ENCODE peak calls at places on chromosomes 11 and 22, in seven cellular contexts. W, H, Z, E, C, U and D are unnamed samples.

GRCh38 chr22:33044059-33044458 is 14.1 kb downstream of the SYN3 start:
- DNase-seq in W (no peak), H (no peak), Z (no peak), U (no peak), E (no peak), C (no peak), D (no peak)

GRCh38 chr22:19766506-19767426 is 6.2 kb downstream of the TBX1 start:
- DNase-seq in U (no peak), W (no peak), C (no peak), E (peak), Z (peak), H (no peak), D (no peak)

GRCh38 chr11:103494491-103494890 is 385.3 kb downstream of the DYNC2H1 start:
- DNase-seq in Z (no peak), H (no peak), E (no peak), W (no peak), U (no peak), C (peak), D (peak)

GRCh38 chr11:34263462-34264186 is 94.2 kb downstream of the ABTB2 start:
- DNase-seq in Z (peak), C (peak), W (no peak), E (peak), U (peak), H (no peak), D (peak)

GRCh38 chr22:36865346-36865745 is 4.5 kb downstream of the NCF4 start:
- DNase-seq in U (no peak), C (no peak), H (no peak), Z (peak), E (no peak), W (no peak), D (no peak)

GRCh38 chr11:65427691-65428577 is 5.3 kb downstream of the NEAT1 start:
- DNase-seq in C (peak), W (no peak), H (no peak), U (peak), E (no peak), Z (peak), D (peak)

GRCh38 chr11:7671807-7672206 is 1.5 kb downstream of the CYB5R2 start:
- DNase-seq in H (no peak), C (no peak), E (no peak), U (no peak), Z (no peak), W (peak), D (no peak)

GRCh38 chr11:112844530-112844929 is 116.7 kb upstream of the NCAM1 start:
- DNase-seq in W (no peak), U (peak), E (no peak), Z (no peak), C (no peak), H (peak), D (peak)

GRCh38 chr22:20128902-20129746 is 2.5 kb upstream of the ZDHHC8 start:
- DNase-seq in E (no peak), H (no peak), Z (peak), C (peak), W (no peak), U (no peak), D (peak)

GRCh38 chr11:25734592-25735211 is 597.2 kb upstream of the ANO3 start:
- DNase-seq in W (no peak), E (no peak), U (no peak), Z (peak), C (peak), H (no peak), D (no peak)

GRCh38 chr11:75159081-75159953 is 8.4 kb downstream of the SLCO2B1 start:
- DNase-seq in W (no peak), C (no peak), U (no peak), Z (no peak), H (no peak), E (no peak), D (no peak)

GRCh38 chr11:119284344-119285157 is 32.4 kb downstream of the MCAM start:
- DNase-seq in H (no peak), Z (peak), W (no peak), E (no peak), U (no peak), C (peak), D (peak)

GRCh38 chr22:35752172-35752832 is 34.6 kb downstream of the APOL5 start:
- DNase-seq in H (no peak), W (no peak), E (no peak), Z (no peak), C (no peak), U (no peak), D (no peak)

GRCh38 chr11:1053121-1053901 is 16.8 kb upstream of the MUC6 start:
- DNase-seq in E (no peak), C (no peak), Z (no peak), H (peak), U (peak), W (no peak), D (peak)

GRCh38 chr11:71395010-71395560 is 53.1 kb downstream of the DHCR7 start:
- DNase-seq in E (no peak), Z (no peak), H (no peak), C (no peak), W (no peak), U (no peak), D (no peak)

GRCh38 chr22:42262964-42263363 is 7.5 kb downstream of the TCF20 start:
- DNase-seq in W (no peak), H (no peak), E (no peak), Z (no peak), C (no peak), U (peak), D (no peak)

GRCh38 chr11:2811206-2812091 is 74.1 kb downstream of the CDKN1C start:
- DNase-seq in Z (no peak), U (no peak), H (no peak), W (no peak), C (no peak), E (no peak), D (no peak)

GRCh38 chr11:132410383-132410782 is 1040.0 kb downstream of the NTM start:
- DNase-seq in U (no peak), W (no peak), C (no peak), H (no peak), E (no peak), Z (no peak), D (no peak)

GRCh38 chr11:61392991-61393595 is 706 bp downstream of the TMEM216 start:
- DNase-seq in Z (no peak), H (no peak), C (peak), U (no peak), W (no peak), E (no peak), D (peak)

GRCh38 chr22:30309981-30310672 is 16.6 kb downstream of the TBC1D10A start:
- DNase-seq in Z (no peak), H (no peak), W (no peak), C (peak), U (peak), E (peak), D (peak)

GRCh38 chr11:112858289-112859023 is 102.8 kb upstream of the NCAM1 start:
- DNase-seq in C (no peak), H (no peak), E (no peak), W (no peak), U (no peak), Z (no peak), D (no peak)

GRCh38 chr11:100646545-100646944 is 40.5 kb upstream of the ARHGAP42 start:
- DNase-seq in Z (no peak), W (no peak), U (no peak), C (no peak), E (no peak), H (no peak), D (no peak)

GRCh38 chr11:8683115-8683807 is 669 bp downstream of the RPL27A start:
- DNase-seq in Z (no peak), U (no peak), H (no peak), W (no peak), E (no peak), C (no peak), D (no peak)

GRCh38 chr22:27686534-27686933 is 115.0 kb downstream of the MN1 start:
- DNase-seq in E (peak), C (peak), W (no peak), Z (peak), H (peak), U (peak), D (peak)

GRCh38 chr22:49348631-49349030 is 479.0 kb downstream of the BRD1 start:
- DNase-seq in U (no peak), E (no peak), W (no peak), H (no peak), Z (no peak), C (no peak), D (no peak)

GRCh38 chr22:43228330-43228729 is 41.4 kb upstream of the TTLL12 start:
- DNase-seq in Z (peak), H (no peak), C (peak), W (no peak), U (no peak), E (no peak), D (peak)

GRCh38 chr22:30238661-30239420 is 7.7 kb downstream of the LIF start:
- DNase-seq in U (peak), E (no peak), H (no peak), Z (peak), W (no peak), C (peak), D (no peak)

GRCh38 chr22:20545681-20546521 is 38.5 kb downstream of the MED15 start:
- DNase-seq in C (no peak), Z (peak), E (no peak), H (no peak), W (no peak), U (no peak), D (no peak)

GRCh38 chr11:101346591-101346990 is 217.0 kb upstream of the PGR start:
- DNase-seq in H (no peak), E (no peak), W (no peak), C (peak), Z (peak), U (no peak), D (peak)

GRCh38 chr11:64306563-64306875 is 1.2 kb downstream of the ESRRA start:
- DNase-seq in H (no peak), C (no peak), Z (no peak), E (no peak), W (no peak), U (no peak), D (no peak)

GRCh38 chr11:1336836-1337646 is 27.6 kb upstream of the TOLLIP start:
- DNase-seq in E (no peak), U (peak), C (no peak), W (no peak), Z (no peak), H (no peak), D (no peak)

GRCh38 chr11:122099345-122100045 is 16.5 kb downstream of the BLID start:
- DNase-seq in Z (peak), U (no peak), H (no peak), E (no peak), C (peak), W (no peak), D (peak)

GRCh38 chr11:2904153-2905052 is 18.8 kb upstream of the CDKN1C start:
- DNase-seq in U (no peak), E (no peak), W (no peak), Z (no peak), C (no peak), H (no peak), D (no peak)

GRCh38 chr11:114478768-114479167 is 39.5 kb downstream of the REXO2 start:
- DNase-seq in C (peak), W (no peak), U (no peak), Z (peak), H (no peak), E (no peak), D (no peak)

GRCh38 chr11:113289341-113290187 is 24.8 kb upstream of the TTC12 start:
- DNase-seq in W (peak), H (peak), C (peak), Z (peak), E (peak), U (peak), D (peak)

GRCh38 chr11:123272565-123272964 is 77.5 kb upstream of the CLMP start:
- DNase-seq in H (no peak), C (no peak), Z (no peak), E (no peak), U (no peak), W (no peak), D (peak)

GRCh38 chr22:46612904-46613605 is 7.1 kb upstream of the GRAMD4 start:
- DNase-seq in Z (no peak), C (no peak), W (no peak), H (no peak), U (no peak), E (no peak), D (no peak)

GRCh38 chr22:46613606-46613997 is 6.6 kb upstream of the GRAMD4 start:
- DNase-seq in E (no peak), U (no peak), W (peak), C (peak), Z (peak), H (no peak), D (no peak)

GRCh38 chr22:46612341-46612903 is 7.8 kb upstream of the GRAMD4 start:
- DNase-seq in H (no peak), U (no peak), W (no peak), C (no peak), E (no peak), Z (no peak), D (no peak)

GRCh38 chr22:46611189-46611588 is 9.0 kb upstream of the GRAMD4 start:
- DNase-seq in W (no peak), C (no peak), H (no peak), Z (no peak), E (no peak), U (no peak), D (no peak)

GRCh38 chr22:46614070-46614931 is 5.9 kb upstream of the GRAMD4 start:
- DNase-seq in Z (no peak), H (no peak), U (no peak), W (peak), E (no peak), C (no peak), D (no peak)
- H3K4me3 ChIP-seq in Z (no peak), H (no peak), U (no peak), W (peak), E (no peak), C (no peak), D (no peak)

DNA sequence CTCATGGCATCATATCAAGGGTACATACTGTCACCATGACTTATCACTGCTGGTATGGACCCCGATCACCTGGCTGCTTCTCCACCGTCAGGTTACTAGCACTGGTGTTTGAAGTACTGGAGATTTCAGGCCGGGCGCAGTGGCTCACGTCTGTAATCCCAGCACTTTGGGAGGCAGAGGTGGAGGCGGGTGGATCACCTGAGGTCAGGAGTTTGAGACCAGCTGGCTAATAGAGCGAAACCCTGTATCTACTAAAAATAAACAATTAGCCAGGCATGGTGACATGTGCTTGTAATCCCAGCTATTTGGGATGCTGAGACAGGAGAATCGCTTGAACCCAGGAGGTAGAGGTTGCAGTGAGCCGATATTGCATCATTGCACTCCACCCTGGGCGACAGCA is 82.4 kb upstream of the ANO1 start:
- DNase-seq in H (no peak), U (no peak), C (no peak), W (no peak), E (no peak), Z (no peak), D (no peak)
- TF ChIP-seq CTCF in H (no peak), U (no peak), C (no peak), W (no peak), E (no peak), Z (no peak), D (no peak)

DNA sequence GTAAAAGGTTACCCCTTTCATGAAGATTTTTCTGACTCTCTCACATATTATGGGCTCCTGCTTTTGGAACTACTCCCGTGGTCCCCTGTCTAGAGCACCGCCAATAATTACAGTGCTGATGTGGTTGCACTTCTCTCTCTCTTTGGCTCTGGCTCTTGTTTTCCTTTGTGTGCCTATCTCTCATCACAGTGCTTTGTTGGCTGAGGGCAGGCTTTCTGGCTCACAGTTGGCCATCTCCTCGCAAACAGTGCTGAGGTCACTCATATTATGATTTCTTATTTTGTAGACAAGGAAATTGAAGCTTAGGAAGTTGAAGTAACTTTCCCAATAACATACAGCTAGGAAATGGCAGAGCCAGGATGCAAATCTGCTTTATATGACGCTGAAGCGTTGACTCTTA is 192.5 kb downstream of the DDX10 start:
- DNase-seq in Z (no peak), E (no peak), W (no peak), U (no peak), H (no peak), C (no peak), D (no peak)
- H3K4me3 ChIP-seq in Z (no peak), E (no peak), W (no peak), U (no peak), H (no peak), C (no peak), D (no peak)

DNA sequence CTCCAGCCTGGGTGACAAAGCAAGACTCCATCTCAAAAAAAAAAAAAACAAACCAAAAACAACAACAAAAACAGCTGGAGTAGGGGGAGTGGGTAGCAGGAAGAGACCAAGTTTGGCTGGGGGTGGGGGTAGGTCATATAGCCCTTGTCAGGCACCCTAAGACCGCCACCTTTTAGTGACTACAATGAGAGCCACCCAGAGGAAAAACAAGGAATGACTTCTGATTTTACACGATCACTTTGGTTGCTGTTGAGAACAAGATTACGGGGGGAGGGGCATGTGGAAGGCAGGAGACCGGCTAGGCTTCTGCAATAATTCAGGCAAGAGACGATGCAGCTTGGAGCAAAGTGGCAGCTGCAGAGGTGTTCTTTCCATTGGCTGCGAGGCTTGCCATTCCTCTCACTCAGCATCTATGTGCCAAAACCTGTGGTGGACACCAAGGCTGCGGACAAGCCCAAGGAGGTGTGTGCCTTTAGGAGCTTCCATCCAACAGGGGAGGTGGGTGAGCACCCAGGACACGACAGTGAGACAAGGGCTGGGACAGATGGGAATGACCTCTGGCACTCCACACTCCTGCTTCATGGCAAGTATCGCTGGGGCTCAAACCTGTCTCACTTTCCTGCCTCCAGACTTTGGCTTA is 1.7 kb downstream of the RPS19BP1 start:
- DNase-seq in C (peak), Z (peak), U (no peak), H (no peak), E (no peak), W (no peak), D (peak)
- TF ChIP-seq CTCF in C (peak), Z (peak), U (no peak), H (no peak), E (peak), W (peak), D (peak)

DNA sequence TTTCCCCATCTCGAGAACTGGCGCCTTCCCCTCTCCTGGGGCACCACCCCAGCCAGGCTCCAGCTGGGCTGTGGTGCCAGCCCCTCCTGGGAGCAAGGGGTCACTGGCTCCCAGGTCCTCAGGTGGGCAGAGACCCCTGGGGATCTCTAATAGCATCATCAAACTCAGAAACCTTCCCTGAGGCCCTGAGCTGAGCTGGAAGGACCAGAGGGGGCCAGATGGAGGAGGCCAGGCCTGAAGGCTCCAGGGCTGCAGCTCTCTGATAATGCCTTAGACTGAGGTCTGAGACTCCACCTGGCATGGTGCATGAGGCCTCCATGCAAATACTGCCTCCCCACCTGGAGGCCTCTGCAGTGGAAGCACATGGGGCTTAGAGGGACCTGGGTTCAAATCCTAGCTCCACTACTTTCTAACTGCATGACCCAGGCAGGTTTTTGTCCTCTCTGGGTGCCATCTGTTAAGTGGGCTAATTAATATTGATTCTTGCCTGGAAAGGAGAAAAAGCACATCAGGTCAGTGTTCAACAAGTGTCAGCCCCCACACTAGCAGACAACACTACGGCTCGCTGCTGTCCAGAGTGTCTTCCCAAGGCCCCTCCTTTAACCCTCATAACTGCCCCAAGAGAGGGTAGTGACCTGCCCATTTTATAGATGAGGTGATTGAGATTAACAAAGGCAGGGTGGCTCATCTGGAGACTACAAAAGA is 1.5 kb downstream of the MAPK8IP1 start:
- DNase-seq in W (no peak), U (no peak), H (no peak), E (no peak), Z (no peak), C (no peak), D (no peak)
- H3K4me3 ChIP-seq in W (no peak), U (no peak), H (peak), E (no peak), Z (no peak), C (no peak), D (no peak)

DNA sequence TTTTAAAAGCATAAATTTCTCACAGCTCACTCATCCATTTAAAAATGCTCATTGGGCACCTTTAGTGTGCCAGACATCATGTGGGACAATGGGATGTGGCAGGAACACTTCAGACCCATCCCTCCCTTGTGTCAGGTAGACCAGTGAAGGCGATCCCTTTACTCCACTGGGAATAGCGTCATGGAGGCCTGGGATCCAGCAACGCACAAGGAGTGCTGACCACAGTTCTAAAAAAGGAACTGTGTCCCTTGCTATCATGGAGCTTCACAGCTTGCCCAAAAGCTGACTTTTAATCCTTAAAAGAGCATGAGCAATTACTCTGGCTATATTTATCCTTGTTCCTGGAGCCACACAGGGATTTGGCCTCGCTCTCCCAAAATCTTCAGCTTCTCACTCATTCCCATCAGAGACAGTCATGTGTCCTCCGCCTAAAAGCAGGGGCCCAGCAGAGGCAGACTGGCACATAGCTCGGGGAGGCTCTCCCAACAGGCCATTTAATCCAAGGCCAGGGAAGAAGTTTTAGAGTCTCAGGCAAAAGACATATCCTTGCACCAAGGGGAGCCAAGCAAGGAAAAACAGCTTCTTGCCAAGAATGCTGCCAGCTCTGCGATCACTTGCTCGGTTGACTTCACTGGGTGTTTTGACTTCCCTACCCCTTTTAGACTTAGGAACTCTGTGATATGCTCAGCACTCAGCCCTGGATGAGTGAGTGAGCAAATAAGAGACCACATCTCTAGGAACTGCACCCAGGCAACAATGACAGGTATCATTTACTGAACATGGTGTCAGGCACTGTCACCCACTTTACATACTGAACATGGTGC is 3.5 kb upstream of the IRAG1 start:
- DNase-seq in E (no peak), C (no peak), H (no peak), Z (no peak), U (no peak), W (no peak), D (no peak)
- TF ChIP-seq CTCF in E (no peak), C (no peak), H (no peak), Z (no peak), U (no peak), W (no peak), D (no peak)